ENCODE peak calls at places on chromosomes 16 and 17, in seven cellular contexts. S is thyroid gland; Y is activated T-helper 2 cell treated with anti-CD3 and anti-CD28 coated beads, Interferon-gamma antibody, Interleukin-2, Interleukin-4, amounts not matched to agents 10 μg/mL and 5 μg/mL and 100 μg/mL, durations not matched to agents 14 hours and 24 hours and 36 hours; Z is fibroblast of the aortic adventitia; E is SHP77 treated with DMSO at 0.1 percent for 48 hours; L is stimulated activated CD8-positive, alpha-beta memory T cell treated with anti-CD3 and anti-CD28 coated beads, Interleukin-12 subunit alpha, Interleukin-12 subunit beta, amount 100 ng/mL, for 1 hour; W is GM12865. Q is an unnamed sample.

GRCh38 chr17:44066204-44066930 is at the start of gene LSM12:
- DNase-seq in S (peak; percentile 89), Y (peak; percentile 89), Z (peak; percentile 87), E (peak; percentile 95), L (peak; percentile 74), W (peak; percentile 95), Q (peak; percentile 81)

GRCh38 chr17:2412561-2413021 is 11.7 kb upstream of the MNT start:
- DNase-seq in S (no peak), Y (no peak), Z (peak; percentile 50), E (no peak), L (no peak), W (no peak), Q (peak; percentile 35)

GRCh38 chr17:1153795-1154546 is 25.8 kb downstream of the ABR start:
- DNase-seq in S (no peak), Y (no peak), Z (peak; percentile 93), E (peak; percentile 20), L (no peak), W (no peak), Q (peak; percentile 68)

GRCh38 chr17:15332338-15332737 is 9.1 kb downstream of the TEKT3 start:
- DNase-seq in S (no peak), Y (no peak), Z (no peak), E (no peak), L (no peak), W (no peak), Q (no peak)

GRCh38 chr16:27644165-27644564 is 94.2 kb downstream of the KATNIP start:
- DNase-seq in S (no peak), Y (no peak), Z (no peak), E (no peak), L (no peak), W (no peak), Q (no peak)

GRCh38 chr17:40018211-40019121 is 3.2 kb downstream of the CSF3 start:
- DNase-seq in S (no peak), Y (no peak), Z (peak; percentile 37), E (no peak), L (no peak), W (no peak), Q (no peak)

GRCh38 chr16:54402873-54403272 is 116.3 kb upstream of the IRX3 start:
- DNase-seq in S (no peak), Y (no peak), Z (no peak), E (no peak), L (no peak), W (no peak), Q (no peak)

GRCh38 chr16:78689031-78689430 is 589.6 kb downstream of the WWOX start:
- DNase-seq in S (no peak), Y (no peak), Z (peak; percentile 16), E (peak; percentile 9), L (no peak), W (no peak), Q (no peak)

GRCh38 chr17:43410557-43411368 is 12.0 kb downstream of the ARL4D start:
- DNase-seq in S (peak; percentile 83), Y (no peak), Z (peak; percentile 86), E (no peak), L (no peak), W (no peak), Q (no peak)

GRCh38 chr16:27426423-27427408 is 24.7 kb downstream of the IL21R start:
- DNase-seq in S (peak; percentile 78), Y (peak; percentile 66), Z (peak; percentile 83), E (peak; percentile 74), L (peak; percentile 68), W (peak; percentile 95), Q (peak; percentile 89)

Q was measured in posterior cingulate gyrus.